ENCODE peak calls at places on chromosome 14, in six cellular contexts. One of them, this sample, is unnamed.

GRCh38 chr14:102523200-102524025 is 13.8 kb upstream of the ANKRD9 start:
- DNase-seq in IMR-90: no peak
- DNase-seq in dorsolateral prefrontal cortex: no peak
- DNase-seq in PC-9: no peak
- DNase-seq in heart right ventricle: no peak
- DNase-seq in right lobe of liver: no peak
- DNase-seq in this sample: no peak

GRCh38 chr14:71465316-71465715 is 466.9 kb upstream of the RGS6 start:
- DNase-seq in IMR-90: peak
- DNase-seq in dorsolateral prefrontal cortex: no peak
- DNase-seq in PC-9: no peak
- DNase-seq in heart right ventricle: no peak
- DNase-seq in right lobe of liver: no peak
- DNase-seq in this sample: no peak

GRCh38 chr14:36515896-36516718 is 3.9 kb downstream of the NKX2-1 start:
- DNase-seq in IMR-90: no peak
- DNase-seq in dorsolateral prefrontal cortex: no peak
- DNase-seq in PC-9: no peak
- DNase-seq in heart right ventricle: no peak
- DNase-seq in right lobe of liver: no peak
- DNase-seq in this sample: no peak

GRCh38 chr14:99199854-99200653 is 71.9 kb downstream of the BCL11B start:
- DNase-seq in IMR-90: no peak
- DNase-seq in dorsolateral prefrontal cortex: no peak
- DNase-seq in PC-9: no peak
- DNase-seq in heart right ventricle: peak
- DNase-seq in right lobe of liver: no peak
- DNase-seq in this sample: peak

GRCh38 chr14:66284346-66284745 is 201.8 kb upstream of the CCDC196 start:
- DNase-seq in IMR-90: peak
- DNase-seq in dorsolateral prefrontal cortex: no peak
- DNase-seq in PC-9: no peak
- DNase-seq in heart right ventricle: no peak
- DNase-seq in right lobe of liver: no peak
- DNase-seq in this sample: no peak

GRCh38 chr14:36502558-36503508 is 17.2 kb downstream of the NKX2-1 start:
- DNase-seq in IMR-90: no peak
- DNase-seq in dorsolateral prefrontal cortex: no peak
- DNase-seq in PC-9: no peak
- DNase-seq in heart right ventricle: no peak
- DNase-seq in right lobe of liver: no peak
- DNase-seq in this sample: no peak

GRCh38 chr14:69574266-69574953 is at the start of gene CCDC177:
- DNase-seq in IMR-90: peak
- DNase-seq in dorsolateral prefrontal cortex: peak
- DNase-seq in PC-9: peak
- DNase-seq in heart right ventricle: peak
- DNase-seq in right lobe of liver: peak
- DNase-seq in this sample: peak

GRCh38 chr14:29548948-29549370 is 378.7 kb downstream of the PRKD1 start:
- DNase-seq in IMR-90: peak
- DNase-seq in dorsolateral prefrontal cortex: no peak
- DNase-seq in PC-9: no peak
- DNase-seq in heart right ventricle: no peak
- DNase-seq in right lobe of liver: no peak
- DNase-seq in this sample: peak

GRCh38 chr14:69246331-69246730 is 13.6 kb upstream of the GALNT16 start:
- DNase-seq in IMR-90: no peak
- DNase-seq in dorsolateral prefrontal cortex: no peak
- DNase-seq in PC-9: no peak
- DNase-seq in heart right ventricle: no peak
- DNase-seq in right lobe of liver: no peak
- DNase-seq in this sample: no peak

GRCh38 chr14:51824191-51824590 is 36.2 kb upstream of the GNG2 start:
- DNase-seq in IMR-90: no peak
- DNase-seq in dorsolateral prefrontal cortex: no peak
- DNase-seq in PC-9: no peak
- DNase-seq in heart right ventricle: no peak
- DNase-seq in right lobe of liver: no peak
- DNase-seq in this sample: no peak

GRCh38 chr14:35222324-35222723 is 69.9 kb upstream of the PSMA6 start:
- DNase-seq in IMR-90: no peak
- DNase-seq in dorsolateral prefrontal cortex: no peak
- DNase-seq in PC-9: no peak
- DNase-seq in heart right ventricle: no peak
- DNase-seq in right lobe of liver: no peak
- DNase-seq in this sample: no peak

GRCh38 chr14:51395361-51395849 is 155.4 kb downstream of the TMX1 start:
- DNase-seq in IMR-90: peak
- DNase-seq in dorsolateral prefrontal cortex: peak
- DNase-seq in PC-9: peak
- DNase-seq in heart right ventricle: peak
- DNase-seq in right lobe of liver: no peak
- DNase-seq in this sample: peak

GRCh38 chr14:35553808-35554207 is 19.8 kb downstream of the INSM2 start:
- DNase-seq in IMR-90: peak
- DNase-seq in dorsolateral prefrontal cortex: no peak
- DNase-seq in PC-9: no peak
- DNase-seq in heart right ventricle: no peak
- DNase-seq in right lobe of liver: no peak
- DNase-seq in this sample: no peak

GRCh38 chr14:30214014-30214413 is 286.4 kb upstream of the PRKD1 start:
- DNase-seq in IMR-90: peak
- DNase-seq in dorsolateral prefrontal cortex: no peak
- DNase-seq in PC-9: no peak
- DNase-seq in heart right ventricle: no peak
- DNase-seq in right lobe of liver: no peak
- DNase-seq in this sample: no peak

GRCh38 chr14:28057286-28058011 is 709.1 kb upstream of the FOXG1 start:
- DNase-seq in IMR-90: no peak
- DNase-seq in dorsolateral prefrontal cortex: no peak
- DNase-seq in PC-9: no peak
- DNase-seq in heart right ventricle: no peak
- DNase-seq in right lobe of liver: no peak
- DNase-seq in this sample: no peak

GRCh38 chr14:99427632-99428315 is 52.9 kb downstream of the SETD3 start:
- DNase-seq in IMR-90: peak
- DNase-seq in dorsolateral prefrontal cortex: peak
- DNase-seq in PC-9: no peak
- DNase-seq in heart right ventricle: no peak
- DNase-seq in right lobe of liver: no peak
- DNase-seq in this sample: no peak

GRCh38 chr14:51677276-51677675 is 25.6 kb downstream of the FRMD6 start:
- DNase-seq in IMR-90: peak
- DNase-seq in dorsolateral prefrontal cortex: no peak
- DNase-seq in PC-9: no peak
- DNase-seq in heart right ventricle: no peak
- DNase-seq in right lobe of liver: no peak
- DNase-seq in this sample: no peak

GRCh38 chr14:33657478-33657877 is 293.4 kb downstream of the EGLN3 start:
- DNase-seq in IMR-90: peak
- DNase-seq in dorsolateral prefrontal cortex: no peak
- DNase-seq in PC-9: no peak
- DNase-seq in heart right ventricle: no peak
- DNase-seq in right lobe of liver: no peak
- DNase-seq in this sample: no peak

GRCh38 chr14:50541159-50541567 is 8.8 kb upstream of the MAP4K5 start:
- DNase-seq in IMR-90: no peak
- DNase-seq in dorsolateral prefrontal cortex: no peak
- DNase-seq in PC-9: no peak
- DNase-seq in heart right ventricle: no peak
- DNase-seq in right lobe of liver: no peak
- DNase-seq in this sample: no peak

GRCh38 chr14:72652179-72652578 is 241.7 kb downstream of the DPF3 start:
- DNase-seq in IMR-90: peak
- DNase-seq in dorsolateral prefrontal cortex: no peak
- DNase-seq in PC-9: no peak
- DNase-seq in heart right ventricle: no peak
- DNase-seq in right lobe of liver: no peak
- DNase-seq in this sample: peak

GRCh38 chr14:100438271-100438670 is 115.1 kb downstream of the SLC25A47 start:
- DNase-seq in IMR-90: no peak
- DNase-seq in dorsolateral prefrontal cortex: no peak
- DNase-seq in PC-9: no peak
- DNase-seq in heart right ventricle: no peak
- DNase-seq in right lobe of liver: no peak
- DNase-seq in this sample: no peak
- H3K27ac ChIP-seq in IMR-90: no peak
- H3K27ac ChIP-seq in dorsolateral prefrontal cortex: no peak
- H3K27ac ChIP-seq in PC-9: no peak
- H3K27ac ChIP-seq in heart right ventricle: no peak
- H3K27ac ChIP-seq in right lobe of liver: no peak
- H3K27ac ChIP-seq in this sample: no peak

GRCh38 chr14:64715628-64716412 is 11.6 kb downstream of the PLEKHG3 start:
- DNase-seq in IMR-90: no peak
- DNase-seq in dorsolateral prefrontal cortex: peak
- DNase-seq in PC-9: no peak
- DNase-seq in heart right ventricle: peak
- DNase-seq in right lobe of liver: no peak
- DNase-seq in this sample: peak
- H3K27ac ChIP-seq in IMR-90: no peak
- H3K27ac ChIP-seq in dorsolateral prefrontal cortex: peak
- H3K27ac ChIP-seq in PC-9: no peak
- H3K27ac ChIP-seq in heart right ventricle: peak
- H3K27ac ChIP-seq in right lobe of liver: no peak
- H3K27ac ChIP-seq in this sample: peak

DNA sequence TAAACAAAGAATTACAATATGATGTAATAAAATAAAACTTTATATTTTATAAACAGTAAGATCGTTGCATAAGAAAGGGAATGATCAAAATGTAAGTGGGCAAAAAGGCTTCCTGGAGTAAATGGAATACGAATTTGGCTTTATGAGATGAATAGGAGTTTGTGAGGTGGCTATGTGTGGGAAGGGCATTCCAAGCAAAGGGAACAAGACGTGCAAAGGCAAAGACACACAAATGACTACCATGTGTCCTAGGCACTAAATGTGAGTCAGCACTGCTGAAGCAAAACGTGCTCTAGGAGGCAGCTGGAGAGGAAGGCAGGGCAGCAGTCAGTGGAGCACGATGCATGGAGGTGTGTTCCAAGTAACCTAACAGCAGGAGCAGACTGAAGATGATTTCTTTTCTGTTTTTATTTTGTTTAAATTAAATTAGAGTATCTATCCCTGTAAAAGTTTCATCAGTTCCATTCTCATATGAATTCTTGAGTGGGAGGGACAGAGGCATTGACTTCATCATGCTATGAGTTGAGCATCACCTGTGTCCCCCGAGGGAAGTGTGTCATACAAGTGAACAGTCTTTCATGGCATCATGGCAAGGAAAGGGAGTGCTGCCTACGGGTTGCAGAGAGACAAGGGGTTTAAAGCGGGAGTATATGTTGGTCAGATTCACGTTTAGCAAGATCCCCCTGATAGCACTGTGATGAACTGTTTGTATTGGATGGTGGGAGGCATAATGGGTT is 52.9 kb upstream of the HIF1A start:
- DNase-seq in IMR-90: peak
- DNase-seq in dorsolateral prefrontal cortex: no peak
- DNase-seq in PC-9: no peak
- DNase-seq in heart right ventricle: no peak
- DNase-seq in right lobe of liver: no peak
- DNase-seq in this sample: no peak
- H3K27ac ChIP-seq in IMR-90: peak
- H3K27ac ChIP-seq in dorsolateral prefrontal cortex: no peak
- H3K27ac ChIP-seq in PC-9: no peak
- H3K27ac ChIP-seq in heart right ventricle: no peak
- H3K27ac ChIP-seq in right lobe of liver: no peak
- H3K27ac ChIP-seq in this sample: no peak

GRCh38 chr14:96281486-96281885 is 25.5 kb downstream of the BDKRB1 start:
- DNase-seq in IMR-90: peak
- DNase-seq in dorsolateral prefrontal cortex: no peak
- DNase-seq in PC-9: no peak
- DNase-seq in heart right ventricle: no peak
- DNase-seq in right lobe of liver: no peak
- DNase-seq in this sample: no peak
- H3K27ac ChIP-seq in IMR-90: no peak
- H3K27ac ChIP-seq in dorsolateral prefrontal cortex: no peak
- H3K27ac ChIP-seq in PC-9: no peak
- H3K27ac ChIP-seq in heart right ventricle: no peak
- H3K27ac ChIP-seq in right lobe of liver: peak
- H3K27ac ChIP-seq in this sample: no peak

GRCh38 chr14:80381964-80382363 is 170.7 kb upstream of the DIO2 start:
- DNase-seq in IMR-90: no peak
- DNase-seq in dorsolateral prefrontal cortex: no peak
- DNase-seq in PC-9: no peak
- DNase-seq in heart right ventricle: no peak
- DNase-seq in right lobe of liver: no peak
- DNase-seq in this sample: no peak
- H3K27ac ChIP-seq in IMR-90: no peak
- H3K27ac ChIP-seq in dorsolateral prefrontal cortex: no peak
- H3K27ac ChIP-seq in PC-9: no peak
- H3K27ac ChIP-seq in heart right ventricle: no peak
- H3K27ac ChIP-seq in right lobe of liver: no peak
- H3K27ac ChIP-seq in this sample: no peak

GRCh38 chr14:104752735-104753527 is at the start of gene SIVA1:
- DNase-seq in IMR-90: peak
- DNase-seq in dorsolateral prefrontal cortex: peak
- DNase-seq in PC-9: peak
- DNase-seq in heart right ventricle: peak
- DNase-seq in right lobe of liver: peak
- DNase-seq in this sample: peak
- H3K27ac ChIP-seq in IMR-90: peak
- H3K27ac ChIP-seq in dorsolateral prefrontal cortex: peak
- H3K27ac ChIP-seq in PC-9: peak
- H3K27ac ChIP-seq in heart right ventricle: peak
- H3K27ac ChIP-seq in right lobe of liver: peak
- H3K27ac ChIP-seq in this sample: peak

GRCh38 chr14:53409974-53410373 is 256.9 kb upstream of the DDHD1 start:
- DNase-seq in IMR-90: peak
- DNase-seq in dorsolateral prefrontal cortex: no peak
- DNase-seq in PC-9: no peak
- DNase-seq in heart right ventricle: no peak
- DNase-seq in right lobe of liver: no peak
- DNase-seq in this sample: no peak
- H3K27ac ChIP-seq in IMR-90: peak
- H3K27ac ChIP-seq in dorsolateral prefrontal cortex: no peak
- H3K27ac ChIP-seq in PC-9: no peak
- H3K27ac ChIP-seq in heart right ventricle: no peak
- H3K27ac ChIP-seq in right lobe of liver: no peak
- H3K27ac ChIP-seq in this sample: no peak

GRCh38 chr14:23543403-23543802 is 8.2 kb downstream of the ZFHX2 start:
- DNase-seq in IMR-90: no peak
- DNase-seq in dorsolateral prefrontal cortex: no peak
- DNase-seq in PC-9: no peak
- DNase-seq in heart right ventricle: no peak
- DNase-seq in right lobe of liver: no peak
- DNase-seq in this sample: no peak
- H3K27ac ChIP-seq in IMR-90: no peak
- H3K27ac ChIP-seq in dorsolateral prefrontal cortex: no peak
- H3K27ac ChIP-seq in PC-9: no peak
- H3K27ac ChIP-seq in heart right ventricle: no peak
- H3K27ac ChIP-seq in right lobe of liver: no peak
- H3K27ac ChIP-seq in this sample: no peak

GRCh38 chr14:100666851-100667250 is 59.8 kb upstream of the DLK1 start:
- DNase-seq in IMR-90: no peak
- DNase-seq in dorsolateral prefrontal cortex: no peak
- DNase-seq in PC-9: no peak
- DNase-seq in heart right ventricle: no peak
- DNase-seq in right lobe of liver: no peak
- DNase-seq in this sample: no peak
- H3K27ac ChIP-seq in IMR-90: no peak
- H3K27ac ChIP-seq in dorsolateral prefrontal cortex: no peak
- H3K27ac ChIP-seq in PC-9: no peak
- H3K27ac ChIP-seq in heart right ventricle: no peak
- H3K27ac ChIP-seq in right lobe of liver: no peak
- H3K27ac ChIP-seq in this sample: no peak

This sample was measured in substantia nigra.